ENCODE peak calls at places on chromosomes 7 and 10, in eight cellular contexts. D, K, R, J, C, T, Q and B are unnamed samples.

GRCh38 chr7:27062946-27063345 is 32.9 kb downstream of the HOXA1 start:
- DNase-seq in T (no peak), R (no peak), K (no peak), Q (no peak), D (peak), C (no peak), J (no peak), B (no peak)

GRCh38 chr7:42831051-42831952 is 80.6 kb downstream of the C7orf25 start:
- DNase-seq in R (no peak), C (peak), J (no peak), D (peak), T (peak), K (no peak), Q (peak), B (peak)

GRCh38 chr7:107080533-107080932 is 36.0 kb downstream of the PRKAR2B start:
- DNase-seq in T (no peak), K (no peak), D (no peak), C (no peak), J (no peak), R (no peak), Q (no peak), B (no peak)

GRCh38 chr7:65251851-65252620 is 121.6 kb upstream of the ZNF92 start:
- DNase-seq in Q (peak), T (peak), D (no peak), J (peak), C (no peak), R (no peak), K (no peak), B (peak)

GRCh38 chr7:2757904-2758672 is 70.1 kb downstream of the AMZ1 start:
- DNase-seq in Q (peak), T (no peak), R (no peak), C (peak), D (peak), J (peak), K (peak), B (peak)

GRCh38 chr10:63819753-63820347 is 298.6 kb downstream of the REEP3 start:
- DNase-seq in J (no peak), T (peak), C (peak), Q (peak), R (peak), D (peak), K (peak), B (peak)

GRCh38 chr7:110759069-110759468 is 331.9 kb upstream of the LRRN3 start:
- DNase-seq in R (no peak), K (no peak), T (no peak), Q (no peak), C (no peak), D (no peak), J (no peak), B (no peak)

GRCh38 chr7:7438851-7439250 is 96.8 kb downstream of the COL28A1 start:
- DNase-seq in J (no peak), T (no peak), K (peak), C (no peak), R (no peak), Q (no peak), D (peak), B (peak)

GRCh38 chr10:104424719-104425118 is 71.1 kb downstream of the CFAP58 start:
- DNase-seq in T (no peak), Q (no peak), K (no peak), D (peak), C (no peak), J (peak), R (no peak), B (no peak)

GRCh38 chr10:14184841-14185500 is 145.8 kb downstream of the FRMD4A start:
- DNase-seq in D (no peak), Q (no peak), C (peak), R (no peak), J (peak), T (no peak), K (no peak), B (no peak)

GRCh38 chr10:8424555-8425201 is 370.2 kb downstream of the GATA3 start:
- DNase-seq in D (no peak), R (no peak), Q (no peak), C (no peak), K (no peak), T (no peak), J (no peak), B (no peak)

GRCh38 chr7:27767374-27767773 is 27.4 kb downstream of the TAX1BP1 start:
- DNase-seq in J (no peak), D (no peak), R (no peak), K (no peak), Q (no peak), T (no peak), C (no peak), B (peak)

GRCh38 chr7:148540041-148540738 is 50.4 kb upstream of the C7orf33 start:
- DNase-seq in Q (no peak), T (peak), C (no peak), J (no peak), R (peak), D (peak), K (no peak), B (peak)

GRCh38 chr7:69199661-69200060 is 398.6 kb upstream of the AUTS2 start:
- DNase-seq in T (no peak), J (no peak), C (no peak), D (no peak), K (no peak), Q (no peak), R (no peak), B (no peak)

GRCh38 chr7:18420758-18421157 is 74.8 kb upstream of the HDAC9 start:
- DNase-seq in R (no peak), D (peak), J (no peak), K (no peak), C (peak), Q (no peak), T (no peak), B (peak)

GRCh38 chr7:1224093-1224702 is 8.5 kb upstream of the UNCX start:
- DNase-seq in K (no peak), J (no peak), R (no peak), T (no peak), D (no peak), C (no peak), Q (no peak), B (no peak)

GRCh38 chr7:99764478-99764877 is 19.5 kb downstream of the CYP3A4 start:
- DNase-seq in J (no peak), D (no peak), Q (no peak), T (no peak), R (no peak), C (no peak), K (no peak), B (no peak)

GRCh38 chr10:132391372-132392020 is 5.5 kb upstream of the PWWP2B start:
- DNase-seq in T (no peak), C (no peak), R (no peak), Q (peak), D (no peak), K (no peak), J (no peak), B (no peak)

GRCh38 chr7:12291870-12292269 is 80.8 kb downstream of the TMEM106B start:
- DNase-seq in Q (no peak), R (no peak), K (no peak), D (no peak), T (no peak), J (no peak), C (peak), B (no peak)

GRCh38 chr10:19811517-19811916 is 4.7 kb upstream of the PLXDC2 start:
- DNase-seq in D (peak), Q (peak), K (no peak), J (no peak), C (peak), R (peak), T (no peak), B (no peak)

GRCh38 chr7:19248681-19249080 is 103.5 kb upstream of the FERD3L start:
- DNase-seq in Q (no peak), C (no peak), J (no peak), K (peak), R (no peak), T (no peak), D (peak), B (peak)

GRCh38 chr10:33042565-33042964 is 84.5 kb upstream of the ITGB1 start:
- DNase-seq in C (no peak), K (no peak), D (no peak), R (no peak), Q (no peak), J (no peak), T (no peak), B (no peak)

GRCh38 chr7:73742338-73742752 is 3.7 kb upstream of the ABHD11 start:
- DNase-seq in T (peak), K (no peak), R (no peak), J (no peak), Q (no peak), D (no peak), C (no peak), B (no peak)

DNA sequence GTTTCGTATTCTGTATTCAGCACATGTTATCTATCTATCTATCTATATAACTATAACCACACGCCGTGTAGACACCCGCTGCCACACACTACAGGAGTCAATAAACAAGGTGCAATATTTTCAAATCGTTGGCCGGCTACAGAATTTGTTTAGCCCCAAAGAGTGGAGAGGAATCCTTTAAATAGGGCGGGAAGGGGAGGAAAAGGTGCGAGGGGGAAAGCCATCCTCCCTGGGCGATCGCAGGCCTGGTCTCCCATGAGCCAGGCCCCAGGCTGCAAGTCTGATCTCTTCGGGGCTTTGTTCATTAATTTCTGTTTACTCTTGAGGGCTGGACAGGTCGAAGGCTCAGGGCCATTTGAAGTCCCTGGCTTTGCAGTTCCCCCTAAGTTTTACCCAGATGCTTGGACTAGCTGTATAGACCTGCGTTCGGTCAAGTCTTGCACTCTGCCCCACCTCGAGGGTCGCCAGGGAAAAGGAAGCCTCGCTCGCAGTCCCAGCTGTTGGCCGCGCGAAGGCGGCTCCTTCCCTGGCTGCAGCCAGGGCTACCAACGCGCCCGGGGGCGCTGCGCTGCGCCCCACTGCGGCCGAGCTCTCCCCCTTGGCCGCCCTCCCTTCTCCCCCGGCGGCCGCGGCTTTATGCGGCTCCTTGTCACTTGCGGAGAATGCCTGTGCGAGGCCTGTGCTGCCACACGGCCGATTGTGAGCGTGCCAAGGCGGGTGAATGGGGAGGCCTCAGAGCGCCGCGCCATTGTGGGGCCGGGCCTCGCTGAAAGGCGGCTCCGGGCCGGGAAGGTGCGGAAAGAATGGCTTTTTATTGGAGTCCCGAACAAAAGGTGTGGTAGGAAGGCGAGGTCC is 3.9 kb downstream of the NKX2-3 start:
- DNase-seq in R (no peak), C (no peak), D (no peak), T (no peak), K (no peak), Q (no peak), J (no peak), B (no peak)
- H3K4me3 ChIP-seq in R (peak), C (peak), D (no peak), T (no peak), K (no peak), Q (no peak), J (no peak), B (no peak)

DNA sequence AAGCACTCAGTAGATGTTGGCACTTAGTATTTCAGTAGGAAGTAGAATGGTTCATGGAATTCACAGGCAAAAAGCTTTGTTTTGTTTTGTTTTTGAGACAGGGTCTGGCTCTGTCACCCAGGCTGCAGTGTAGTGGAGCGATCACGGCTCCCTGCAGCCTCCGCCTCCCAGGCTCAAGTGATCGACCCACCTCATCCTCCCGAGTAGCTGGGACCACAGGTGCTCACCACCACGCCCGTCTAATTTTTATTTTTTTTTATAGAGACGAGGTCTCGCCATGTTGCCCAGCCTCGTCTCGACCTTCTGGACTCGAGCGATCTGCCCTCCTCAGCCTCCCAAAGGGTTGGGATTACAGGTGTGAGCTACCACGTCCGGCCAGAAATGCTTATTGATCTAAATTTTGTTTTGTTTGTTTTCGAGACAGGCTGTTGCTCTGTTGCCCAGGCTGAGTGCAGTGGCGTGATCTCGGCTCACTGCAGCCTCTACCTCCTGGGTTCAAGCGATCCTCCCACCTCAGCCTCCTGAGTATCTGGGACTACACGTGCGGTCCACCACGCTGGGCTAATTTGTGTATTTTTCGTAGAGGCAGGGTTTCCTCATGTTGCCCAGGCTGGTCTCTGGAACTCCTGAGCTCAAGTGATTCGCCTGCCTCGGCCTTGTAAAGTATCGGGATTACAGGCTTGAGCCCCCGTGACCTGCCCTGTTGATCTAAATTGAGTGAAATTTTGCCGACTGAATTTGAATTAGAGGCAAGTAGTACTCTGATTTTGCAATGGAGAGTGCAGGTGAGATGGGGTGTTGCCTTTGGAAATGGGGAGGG is 1.7 kb downstream of the GLRX3 start:
- DNase-seq in K (no peak), D (no peak), J (no peak), T (no peak), C (no peak), R (no peak), Q (no peak), B (no peak)
- H3K4me3 ChIP-seq in K (peak), D (peak), J (peak), T (no peak), C (peak), R (peak), Q (no peak), B (peak)

DNA sequence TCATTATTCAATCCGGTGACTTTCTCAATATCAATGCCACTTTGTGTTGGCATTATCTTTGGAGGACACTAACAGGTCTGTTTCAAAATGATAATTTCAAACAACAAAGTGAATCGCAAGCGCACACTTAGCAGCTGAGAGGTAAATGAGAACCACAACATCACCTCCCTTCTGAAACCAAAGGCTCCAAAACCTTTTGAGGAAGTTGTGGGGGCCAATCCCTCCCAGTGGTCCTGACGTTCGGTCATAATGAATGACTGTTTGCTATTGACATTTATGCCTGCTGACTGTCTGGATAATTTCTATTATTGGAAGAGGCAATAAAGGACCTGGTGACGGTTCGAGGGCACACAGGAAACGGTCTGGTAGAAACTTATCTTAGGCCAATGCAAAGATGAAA is 1.8 kb downstream of the ADARB2 start:
- DNase-seq in D (no peak), R (no peak), Q (no peak), J (no peak), C (no peak), K (no peak), T (no peak), B (no peak)
- H3K4me3 ChIP-seq in D (no peak), R (no peak), Q (no peak), J (peak), C (no peak), K (no peak), T (no peak), B (no peak)

DNA sequence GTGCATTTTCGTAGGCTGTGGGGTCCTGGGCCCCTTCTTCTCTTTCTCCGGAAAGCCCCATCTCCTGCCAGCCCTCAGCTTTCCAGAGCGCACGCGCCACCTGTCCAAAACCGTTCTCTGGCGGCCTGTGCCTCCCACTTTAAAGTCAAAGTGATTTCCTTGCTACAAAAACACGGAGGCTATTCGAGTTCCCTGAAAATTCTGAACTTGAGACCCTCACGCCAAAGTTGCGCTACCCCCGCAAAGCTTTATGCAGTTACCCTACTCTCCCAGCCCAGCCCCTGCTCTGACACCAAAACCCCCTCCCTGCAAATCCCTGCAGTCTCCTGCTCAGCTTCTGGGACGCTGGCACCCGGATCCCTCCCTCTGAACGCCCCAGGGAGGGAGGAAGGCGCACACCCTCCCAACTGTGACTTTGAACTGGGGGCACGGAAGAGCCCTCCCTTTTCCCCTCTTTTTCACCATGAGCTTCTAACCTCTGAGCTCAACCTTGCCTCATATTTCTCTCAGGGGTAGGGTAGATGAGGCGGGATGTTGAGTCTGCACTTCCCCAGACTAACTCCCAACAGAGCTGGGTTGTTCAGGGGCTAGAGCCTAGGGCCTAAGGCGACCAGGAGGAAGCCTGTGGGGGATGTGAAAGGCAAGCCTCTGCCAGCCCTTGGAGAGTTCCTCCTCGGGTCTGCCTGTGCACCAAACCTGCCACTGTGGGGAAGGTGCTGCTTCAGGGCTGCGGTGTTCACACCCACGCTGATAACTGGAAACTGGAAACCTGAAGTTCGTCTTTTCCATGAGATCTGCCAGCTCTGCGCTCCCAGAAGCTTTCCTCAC is 2.7 kb upstream of the PAX4 start:
- DNase-seq in Q (no peak), K (no peak), R (no peak), D (no peak), C (no peak), T (no peak), J (no peak), B (no peak)
- H3K4me3 ChIP-seq in Q (no peak), K (no peak), R (no peak), D (no peak), C (no peak), T (no peak), J (no peak), B (no peak)